ENCODE peak calls at places on chromosomes 5 and 9, in five cellular contexts. G, J, I, P and U are unnamed samples.

GRCh38 chr5:71905804-71906711 is 187.0 kb downstream of the CARTPT start:
- DNase-seq in J (peak), I (no peak), P (no peak), G (no peak), U (no peak)

GRCh38 chr9:117247271-117247670 is 167.6 kb downstream of the ASTN2 start:
- DNase-seq in I (no peak), J (no peak), G (peak), P (peak), U (peak)

GRCh38 chr9:107465467-107466451 is 23.8 kb downstream of the KLF4 start:
- DNase-seq in I (peak), G (peak), J (peak), P (peak), U (peak)

GRCh38 chr9:94706922-94707321 is 19.6 kb upstream of the AOPEP start:
- DNase-seq in I (no peak), P (no peak), J (no peak), G (no peak), U (no peak)

GRCh38 chr9:36870960-36871359 is 163.1 kb downstream of the PAX5 start:
- DNase-seq in I (peak), P (no peak), J (no peak), G (no peak), U (no peak)

GRCh38 chr9:90095682-90096081 is 490.9 kb downstream of the GADD45G start:
- DNase-seq in G (peak), P (no peak), I (no peak), J (no peak), U (peak)

GRCh38 chr9:30519756-30520155 is 1864.7 kb upstream of the ACO1 start:
- DNase-seq in I (no peak), P (no peak), J (peak), G (no peak), U (no peak)

GRCh38 chr5:79062431-79062830 is 7.0 kb downstream of the DMGDH start:
- DNase-seq in G (no peak), J (no peak), P (no peak), I (no peak), U (no peak)

GRCh38 chr5:76236684-76237083 is 153.5 kb downstream of the SV2C start:
- DNase-seq in I (no peak), J (no peak), G (no peak), P (no peak), U (no peak)

GRCh38 chr9:122808141-122808540 is 8.2 kb downstream of the OR1K1 start:
- DNase-seq in J (no peak), I (no peak), P (no peak), G (no peak), U (no peak)

GRCh38 chr9:74775401-74775800 is 112.3 kb downstream of the TRPM6 start:
- DNase-seq in P (no peak), J (peak), G (no peak), I (no peak), U (no peak)

GRCh38 chr5:141968914-141969608 is at the start of gene RNF14:
- DNase-seq in I (peak), J (peak), P (peak), G (peak), U (peak)

GRCh38 chr9:19465571-19466267 is 56.9 kb downstream of the ACER2 start:
- DNase-seq in I (no peak), P (no peak), G (no peak), J (no peak), U (no peak)

GRCh38 chr9:95609426-95609825 is 92.7 kb upstream of the PTCH1 start:
- DNase-seq in I (no peak), P (no peak), J (no peak), G (no peak), U (no peak)

GRCh38 chr5:150503386-150503785 is 4.5 kb upstream of the NDST1 start:
- DNase-seq in P (no peak), J (no peak), G (no peak), I (no peak), U (no peak)

GRCh38 chr5:19880859-19881436 is 107.1 kb downstream of the CDH18 start:
- DNase-seq in J (no peak), G (no peak), I (no peak), P (peak), U (no peak)

GRCh38 chr5:156774273-156774672 is 75.8 kb upstream of the PPP1R2B start:
- DNase-seq in I (no peak), J (no peak), P (no peak), G (no peak), U (no peak)

GRCh38 chr9:127388037-127388855 is 8.7 kb upstream of the SLC2A8 start:
- DNase-seq in J (peak), G (peak), I (peak), P (no peak), U (no peak)

GRCh38 chr9:137416563-137417151 is 6.3 kb downstream of the EXD3 start:
- DNase-seq in I (no peak), J (no peak), P (no peak), G (no peak), U (no peak)
- H3K4me3 ChIP-seq in I (no peak), J (no peak), P (no peak), G (no peak), U (no peak)

GRCh38 chr5:6377582-6378127 is 692 bp downstream of the MED10 start:
- DNase-seq in J (peak), I (no peak), P (no peak), G (peak), U (no peak)

GRCh38 chr5:6378128-6379023 is at the start of gene MED10:
- DNase-seq in J (peak), G (peak), I (peak), P (peak), U (peak)

GRCh38 chr5:6379246-6379645 is 899 bp upstream of the MED10 start:
- DNase-seq in J (no peak), I (no peak), G (no peak), P (no peak), U (no peak)

GRCh38 chr5:6373081-6373846 is 5.1 kb downstream of the MED10 start:
- DNase-seq in P (no peak), G (no peak), J (no peak), I (peak), U (no peak)

DNA sequence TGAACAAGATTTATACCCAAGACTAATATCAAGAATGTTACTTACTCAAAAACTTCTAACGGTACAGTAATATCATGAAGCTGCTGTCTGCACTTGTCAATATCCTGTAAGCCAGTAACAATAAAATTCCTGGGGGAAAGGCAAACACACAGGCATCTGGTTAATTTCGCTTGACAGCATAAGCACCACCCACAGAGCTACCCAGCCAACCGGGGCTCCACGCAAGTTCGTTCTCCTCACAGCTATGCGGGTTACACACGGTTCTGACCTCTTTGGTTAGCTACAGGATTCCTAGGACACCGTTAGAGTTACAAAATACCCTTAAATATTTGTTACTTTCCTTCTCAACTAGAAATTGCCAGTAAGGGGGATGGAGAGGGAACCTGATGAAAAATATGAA is 1.2 kb downstream of the MED10 start:
- DNase-seq in J (peak), P (no peak), I (no peak), G (peak), U (no peak)
- H3K4me3 ChIP-seq in J (peak), P (peak), I (peak), G (peak), U (peak)

DNA sequence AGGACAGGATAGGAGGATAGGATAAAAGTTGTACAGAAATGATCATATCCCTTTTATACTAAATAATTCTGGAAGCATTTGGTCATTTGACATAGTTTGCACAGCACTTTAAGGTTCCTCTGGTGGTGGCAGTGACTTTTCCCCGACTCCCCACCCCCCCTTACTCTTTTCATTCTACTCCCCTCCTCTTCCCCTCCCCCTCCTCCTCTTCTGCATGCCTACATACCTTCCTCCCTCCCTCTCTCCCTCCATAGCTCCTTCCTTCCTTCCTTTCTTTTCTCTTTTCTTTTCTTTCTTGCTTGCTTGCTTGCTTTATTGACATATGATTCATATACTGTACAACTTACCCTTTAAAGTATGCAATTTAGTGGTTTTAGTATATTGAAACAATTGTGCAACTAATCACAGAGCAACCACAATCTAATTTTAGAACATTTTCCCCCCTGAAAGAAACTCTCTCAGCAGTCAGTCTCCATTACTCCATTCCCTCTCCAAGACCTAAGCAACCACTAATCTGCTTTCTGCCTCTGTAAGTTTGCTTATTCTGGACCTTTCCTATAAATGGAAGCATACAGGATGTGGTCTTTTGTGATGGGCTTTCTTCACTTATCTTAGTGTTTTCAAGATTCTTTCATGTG is 159.0 kb downstream of the HACD4 start:
- DNase-seq in P (peak), J (peak), I (no peak), G (no peak), U (no peak)
- H3K4me3 ChIP-seq in P (no peak), J (no peak), I (no peak), G (no peak), U (no peak)

DNA sequence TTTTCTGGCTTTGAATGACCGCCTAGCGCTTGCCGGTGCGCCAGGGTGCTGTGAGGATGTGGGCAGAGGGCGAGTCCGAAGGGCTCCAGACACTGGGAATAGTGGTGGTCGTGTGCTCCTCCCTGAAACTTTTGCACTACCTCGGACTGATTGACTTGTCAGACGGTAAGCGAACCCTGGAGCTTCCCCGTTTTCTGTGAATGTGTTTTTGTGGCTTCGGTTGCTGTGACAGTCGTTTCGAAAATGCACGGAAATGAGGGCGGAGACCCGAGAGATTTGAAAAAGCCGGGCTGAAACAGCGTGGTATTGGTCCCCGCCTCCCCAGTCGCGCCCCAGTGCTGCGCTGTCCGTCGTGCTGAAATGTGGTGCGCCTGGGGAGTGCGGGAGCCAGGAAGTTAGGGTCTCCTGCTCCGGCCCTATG is 102.5 kb upstream of the GABRP start:
- DNase-seq in G (peak), P (peak), J (peak), I (peak), U (no peak)
- H3K4me3 ChIP-seq in G (no peak), P (peak), J (no peak), I (peak), U (no peak)